ENCODE peak calls at places on chromosomes 6 and 20, in six cellular contexts. I is tibial artery; P is D721Med; U is activated CD8-positive, alpha-beta T cell treated with anti-CD3 and anti-CD28 coated beads for 36 hours; O is endothelial cell; Z is colonic mucosa. M is an unnamed sample.

GRCh38 chr20:19952392-19952791 is 64.8 kb upstream of the NAA20 start:
- DNase-seq in P (no peak), Z (no peak), I (no peak), U (no peak), O (no peak), M (no peak)

GRCh38 chr6:27834879-27835549 is 77.2 kb downstream of the OR2B2 start:
- DNase-seq in U (no peak), P (no peak), O (no peak), Z (no peak), I (no peak), M (no peak)

GRCh38 chr20:52340036-52340634 is 148.6 kb upstream of the ZFP64 start:
- DNase-seq in P (no peak), Z (no peak), U (no peak), O (no peak), I (no peak), M (no peak)

GRCh38 chr6:142810952-142811514 is 133.9 kb downstream of the HIVEP2 start:
- DNase-seq in I (no peak), U (peak; percentile 34), O (no peak), P (no peak), Z (no peak), M (peak; percentile 55)

GRCh38 chr6:149114167-149114566 is 203.3 kb upstream of the TAB2 start:
- DNase-seq in I (no peak), Z (no peak), P (no peak), U (no peak), O (no peak), M (no peak)

GRCh38 chr6:128507337-128508310 is 12.8 kb downstream of the PTPRK start:
- DNase-seq in O (no peak), I (no peak), U (no peak), P (no peak), Z (peak; percentile 74), M (peak; percentile 57)

GRCh38 chr6:53493635-53494025 is 51.3 kb downstream of the GCLC start:
- DNase-seq in U (no peak), P (no peak), I (no peak), O (no peak), Z (no peak), M (no peak)

GRCh38 chr6:47109281-47109680 is 67.1 kb upstream of the ADGRF1 start:
- DNase-seq in U (no peak), I (no peak), P (no peak), O (no peak), Z (no peak), M (no peak)

GRCh38 chr6:5645275-5645674 is 361.4 kb downstream of the NRN1 start:
- DNase-seq in U (no peak), Z (no peak), I (no peak), O (no peak), P (no peak), M (no peak)

GRCh38 chr6:116511424-116512131 is at the start of gene CALHM5:
- DNase-seq in Z (peak; percentile 24), I (peak; percentile 55), O (peak; percentile 54), P (no peak), U (no peak), M (peak; percentile 91)

GRCh38 chr6:6711832-6712231 is 123.3 kb downstream of the LY86 start:
- DNase-seq in Z (no peak), P (no peak), U (no peak), O (no peak), I (no peak), M (no peak)

GRCh38 chr20:14360386-14360785 is 23.0 kb upstream of the FLRT3 start:
- DNase-seq in U (no peak), P (no peak), I (no peak), Z (no peak), O (no peak), M (no peak)

GRCh38 chr6:96626749-96627353 is 63.9 kb downstream of the FHL5 start:
- DNase-seq in O (no peak), Z (no peak), U (no peak), P (no peak), I (no peak), M (peak; percentile 19)

DNA sequence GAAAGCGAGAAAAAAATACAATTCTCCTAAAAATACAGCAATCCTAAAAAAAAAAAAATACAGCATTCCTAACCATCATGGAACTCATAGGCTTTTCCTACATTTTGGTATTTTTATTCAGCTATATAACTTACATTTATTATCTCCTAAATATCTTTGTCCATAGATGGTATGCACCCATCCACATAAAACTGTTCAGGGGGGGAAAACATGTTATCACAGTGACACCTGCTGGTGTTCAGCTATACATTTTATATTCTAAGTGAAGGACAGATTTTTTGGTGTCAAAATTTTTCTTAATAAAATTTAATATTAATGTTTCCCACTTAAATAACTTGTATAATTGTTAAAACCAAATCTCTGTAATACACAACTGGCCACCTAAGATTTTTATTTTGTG is 58.0 kb downstream of the BLOC1S5 start:
- DNase-seq in U (peak; percentile 15), O (no peak), P (no peak), I (no peak), Z (no peak), M (peak; percentile 40)
- TF ChIP-seq CTCF in U (peak; percentile 57), O (peak; percentile 61), P (peak; percentile 49), I (peak; percentile 22), Z (peak; percentile 27), M (peak; percentile 81)

DNA sequence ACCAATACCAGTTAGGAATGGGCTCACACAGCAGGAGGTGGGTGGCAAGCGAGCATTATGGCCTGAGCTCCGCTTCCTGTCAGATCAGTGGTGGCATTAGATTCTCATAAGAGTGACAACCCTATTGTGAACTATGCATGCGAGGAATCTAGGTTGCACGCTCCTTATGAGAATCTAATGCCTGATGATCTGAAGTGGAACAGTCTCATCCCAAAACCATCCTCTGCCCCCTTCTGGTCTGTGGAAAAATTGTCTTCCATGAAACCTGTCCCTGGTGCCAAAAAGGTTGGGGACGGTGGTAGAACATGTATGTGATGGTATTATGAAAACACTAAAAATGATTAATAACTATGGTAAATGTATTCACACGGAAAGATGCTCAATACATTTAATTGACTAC is 99.7 kb upstream of the HIVEP1 start:
- DNase-seq in P (no peak), O (no peak), Z (no peak), I (no peak), U (no peak), M (no peak)
- TF ChIP-seq CTCF in P (no peak), O (no peak), Z (no peak), I (no peak), U (peak; percentile 22), M (peak; percentile 55)

DNA sequence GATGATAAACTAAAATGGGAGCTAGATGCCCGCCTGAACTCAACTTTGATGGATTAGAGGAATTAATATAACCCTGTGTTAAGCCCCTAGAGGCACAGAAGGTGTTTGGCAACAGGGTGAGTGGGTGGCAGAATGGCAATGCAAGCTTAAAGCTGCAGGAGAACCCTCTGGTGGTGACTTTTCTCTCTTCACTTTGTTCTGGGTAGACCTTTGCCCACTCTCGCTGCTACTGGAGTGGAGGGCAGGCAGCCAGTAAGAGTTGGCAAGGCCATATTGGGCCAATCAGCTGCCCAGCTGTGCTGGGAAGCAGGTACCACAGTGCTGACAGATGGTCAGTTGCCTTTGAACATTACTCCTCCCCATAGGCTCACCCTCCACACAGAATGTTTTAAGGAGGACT is 468.2 kb downstream of the MMUT start:
- DNase-seq in U (no peak), O (no peak), P (no peak), Z (no peak), I (no peak), M (no peak)
- TF ChIP-seq CTCF in U (no peak), O (no peak), P (peak; percentile 17), Z (no peak), I (no peak), M (no peak)

DNA sequence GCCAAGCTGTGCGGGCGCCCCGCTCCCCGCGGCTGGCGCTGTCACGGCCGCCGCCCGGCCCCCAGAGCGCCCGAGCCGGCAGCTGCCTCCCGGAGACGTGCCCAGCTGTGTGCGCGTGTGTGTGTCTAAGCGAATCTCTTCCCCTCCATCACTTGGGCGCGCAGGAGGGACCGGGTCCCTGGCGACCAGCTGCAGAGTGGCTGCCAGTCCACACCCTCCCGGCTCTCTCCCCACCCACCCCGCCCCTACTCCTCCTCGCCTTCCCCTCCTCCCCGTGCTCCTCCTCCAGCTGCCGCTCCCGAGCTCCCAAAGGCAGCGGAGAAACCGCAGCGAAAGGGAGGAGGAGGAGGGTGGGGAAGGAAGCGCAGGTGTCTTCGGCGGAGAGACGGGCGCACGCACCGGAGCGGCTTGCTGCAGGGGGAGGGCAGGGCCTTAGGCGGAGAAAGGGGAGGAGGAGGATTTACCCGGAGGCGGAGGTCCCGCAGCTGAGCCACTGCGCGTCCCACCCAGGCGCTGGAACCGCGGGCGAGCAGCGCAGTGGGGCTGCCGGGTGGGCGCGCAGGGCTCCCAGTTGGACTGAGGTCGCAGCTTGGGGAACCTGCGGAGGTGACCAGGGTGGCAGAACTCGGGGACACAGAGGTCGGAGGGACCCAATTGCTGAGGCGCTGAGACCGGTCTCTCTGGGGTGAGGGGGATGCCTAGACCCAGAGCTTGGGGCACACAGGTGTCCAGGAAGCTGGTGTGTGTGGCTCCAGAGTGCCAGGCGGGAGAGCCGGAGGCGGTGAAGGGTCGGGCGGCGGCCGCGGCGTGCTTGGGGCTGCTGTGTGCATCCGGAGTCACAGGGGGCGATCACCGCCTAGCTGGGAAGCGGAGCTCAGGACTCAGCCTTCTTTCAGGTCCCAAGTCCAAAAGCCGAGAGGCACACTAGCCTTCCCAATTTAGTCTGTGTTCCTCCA is at the start of gene HS3ST5:
- DNase-seq in U (peak; percentile 12), I (no peak), P (peak; percentile 19), Z (peak; percentile 25), O (peak; percentile 80), M (no peak)
- TF ChIP-seq CTCF in U (no peak), I (no peak), P (peak; percentile 57), Z (no peak), O (no peak), M (no peak)

GRCh38 chr20:35005463-35005961 is 49.8 kb downstream of the MYH7B start:
- DNase-seq in I (peak; percentile 14), P (no peak), Z (no peak), O (no peak), U (no peak), M (no peak)
- TF ChIP-seq CTCF in I (no peak), P (no peak), Z (no peak), O (no peak), U (no peak), M (no peak)

GRCh38 chr6:123380257-123380656 is 256.5 kb downstream of the TRDN start:
- DNase-seq in P (no peak), I (no peak), O (peak; percentile 39), U (no peak), Z (no peak), M (no peak)
- TF ChIP-seq CTCF in P (peak; percentile 41), I (no peak), O (peak; percentile 45), U (no peak), Z (no peak), M (no peak)

DNA sequence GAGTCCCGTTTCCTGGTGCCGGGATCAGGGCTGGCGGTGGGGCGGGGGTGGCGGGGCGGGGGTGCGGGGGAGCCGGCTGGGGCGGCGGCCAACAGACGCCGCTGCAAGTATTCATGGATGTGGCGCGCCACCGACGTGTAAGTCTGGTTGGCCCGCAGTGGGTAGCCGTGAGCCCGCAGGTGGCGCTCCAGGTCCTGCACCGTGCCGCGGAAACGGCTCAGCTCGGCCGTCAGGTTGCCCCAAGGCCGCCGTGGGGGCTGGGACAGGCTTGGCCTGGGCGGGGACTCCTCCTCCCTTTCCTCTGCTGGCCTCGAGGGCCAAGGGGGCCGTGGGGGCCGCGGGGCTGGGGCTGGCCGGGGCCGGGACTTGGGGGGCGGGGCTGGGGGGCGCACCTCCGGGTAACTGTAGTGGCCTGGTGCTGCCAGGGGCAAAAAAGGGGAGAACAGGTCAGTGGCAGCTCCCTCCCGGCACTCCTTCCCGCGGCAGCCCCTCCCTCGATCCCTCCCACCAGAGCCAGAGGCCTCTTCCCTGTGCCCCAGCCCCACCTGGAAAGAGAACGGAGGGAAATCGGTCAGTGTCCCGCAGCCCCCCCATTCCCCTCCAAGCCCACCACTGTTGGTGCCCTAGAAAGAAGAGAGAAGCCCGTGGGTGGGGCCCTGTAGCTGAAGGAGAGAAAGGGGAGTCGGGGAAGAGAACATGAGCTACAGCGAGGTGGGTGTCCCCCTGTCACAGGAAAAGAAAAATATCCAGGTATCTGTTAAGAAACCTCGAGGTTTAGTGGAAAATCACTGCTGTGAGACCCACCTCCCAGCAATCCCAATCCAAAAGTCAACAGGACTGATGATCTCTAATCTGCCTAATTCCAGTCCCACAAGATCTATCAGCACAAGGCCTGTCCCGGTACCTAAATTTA is 21.3 kb downstream of the TNXB start:
- DNase-seq in I (peak; percentile 85), Z (peak; percentile 87), U (peak; percentile 88), P (peak; percentile 50), O (peak; percentile 86), M (peak; percentile 57)
- TF ChIP-seq CTCF in I (peak; percentile 57), Z (peak; percentile 44), U (peak; percentile 68), P (peak; percentile 45), O (peak; percentile 15), M (peak; percentile 70)